ENCODE peak calls at places on chromosomes 5 and 9, in seven cellular contexts. F is hepatocyte, N is brain microvascular endothelial cell, Y is foreskin fibroblast, J is cardiac muscle cell, R is glutamatergic neuron, C is mammary epithelial cell. A is an unnamed sample.

GRCh38 chr5:54171645-54172384 is 138.6 kb downstream of the ARL15 start:
- DNase-seq in F (no peak), N (peak), Y (no peak), J (no peak), R (no peak), C (peak), A (no peak)

GRCh38 chr9:11471321-11471720 is 858.5 kb upstream of the PTPRD start:
- DNase-seq in F (no peak), N (no peak), Y (no peak), J (no peak), R (peak), C (no peak), A (no peak)

GRCh38 chr9:133460405-133461175 is 812 bp downstream of the CACFD1 start:
- DNase-seq in F (peak), N (no peak), Y (no peak), J (peak), R (no peak), C (peak), A (no peak)

GRCh38 chr5:33271606-33272005 is 169.2 kb upstream of the TARS1 start:
- DNase-seq in F (no peak), N (no peak), Y (no peak), J (no peak), R (no peak), C (no peak), A (no peak)

GRCh38 chr5:99320461-99320860 is 391.7 kb upstream of the CHD1 start:
- DNase-seq in F (peak), N (no peak), Y (no peak), J (no peak), R (no peak), C (no peak), A (no peak)

GRCh38 chr9:91342575-91342974 is 19.1 kb downstream of the AUH start:
- DNase-seq in F (no peak), N (no peak), Y (no peak), J (no peak), R (no peak), C (no peak), A (no peak)

GRCh38 chr5:80961376-80962281 is 1.5 kb downstream of the RASGRF2 start:
- DNase-seq in F (no peak), N (no peak), Y (no peak), J (peak), R (no peak), C (no peak), A (no peak)

GRCh38 chr5:16881253-16881652 is 54.8 kb downstream of the MYO10 start:
- DNase-seq in F (peak), N (no peak), Y (no peak), J (no peak), R (no peak), C (no peak), A (no peak)

GRCh38 chr9:27529316-27530278 is at the start of gene MOB3B:
- DNase-seq in F (peak), N (peak), Y (peak), J (peak), R (peak), C (peak), A (peak)

GRCh38 chr5:39167973-39168345 is 51.4 kb downstream of the FYB1 start:
- DNase-seq in F (no peak), N (no peak), Y (no peak), J (no peak), R (no peak), C (no peak), A (no peak)

GRCh38 chr5:95422842-95423241 is 31.7 kb downstream of the FAM81B start:
- DNase-seq in F (no peak), N (no peak), Y (peak), J (no peak), R (no peak), C (peak), A (no peak)

GRCh38 chr9:134538856-134539562 is 102.6 kb upstream of the COL5A1 start:
- DNase-seq in F (no peak), N (no peak), Y (no peak), J (no peak), R (no peak), C (no peak), A (no peak)

GRCh38 chr9:115254217-115254616 is 136.3 kb upstream of the TNC start:
- DNase-seq in F (no peak), N (no peak), Y (no peak), J (no peak), R (no peak), C (no peak), A (no peak)

GRCh38 chr9:75084081-75084672 is 3.8 kb downstream of the NMRK1 start:
- DNase-seq in F (no peak), N (no peak), Y (no peak), J (no peak), R (no peak), C (no peak), A (no peak)

GRCh38 chr9:76045217-76045616 is 154.7 kb downstream of the PCSK5 start:
- DNase-seq in F (no peak), N (no peak), Y (no peak), J (no peak), R (no peak), C (no peak), A (no peak)

GRCh38 chr5:173029499-173029921 is 26.6 kb upstream of the CREBRF start:
- DNase-seq in F (no peak), N (no peak), Y (no peak), J (no peak), R (no peak), C (no peak), A (no peak)

DNA sequence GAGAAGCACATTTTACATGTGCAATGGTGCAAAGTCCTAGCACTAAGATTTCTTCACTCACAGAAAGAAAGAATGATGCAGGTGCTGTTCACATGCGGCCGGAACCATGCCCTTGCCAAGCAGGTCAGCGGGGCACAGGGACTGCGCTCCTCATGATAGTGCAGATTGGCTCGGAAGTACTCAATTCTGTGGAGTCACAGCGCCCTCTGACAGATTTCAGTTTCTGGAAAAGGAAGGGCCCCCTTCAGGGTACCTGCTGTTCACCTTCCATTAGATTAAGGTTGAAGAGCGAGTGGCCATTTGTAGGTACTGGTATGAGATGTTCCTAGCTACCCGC is 75.7 kb downstream of the TMC1 start:
- DNase-seq in F (no peak), N (no peak), Y (no peak), J (no peak), R (no peak), C (no peak), A (no peak)
- TF ChIP-seq CTCF in F (no peak), N (no peak), Y (no peak), J (no peak), R (no peak), C (no peak), A (no peak)

DNA sequence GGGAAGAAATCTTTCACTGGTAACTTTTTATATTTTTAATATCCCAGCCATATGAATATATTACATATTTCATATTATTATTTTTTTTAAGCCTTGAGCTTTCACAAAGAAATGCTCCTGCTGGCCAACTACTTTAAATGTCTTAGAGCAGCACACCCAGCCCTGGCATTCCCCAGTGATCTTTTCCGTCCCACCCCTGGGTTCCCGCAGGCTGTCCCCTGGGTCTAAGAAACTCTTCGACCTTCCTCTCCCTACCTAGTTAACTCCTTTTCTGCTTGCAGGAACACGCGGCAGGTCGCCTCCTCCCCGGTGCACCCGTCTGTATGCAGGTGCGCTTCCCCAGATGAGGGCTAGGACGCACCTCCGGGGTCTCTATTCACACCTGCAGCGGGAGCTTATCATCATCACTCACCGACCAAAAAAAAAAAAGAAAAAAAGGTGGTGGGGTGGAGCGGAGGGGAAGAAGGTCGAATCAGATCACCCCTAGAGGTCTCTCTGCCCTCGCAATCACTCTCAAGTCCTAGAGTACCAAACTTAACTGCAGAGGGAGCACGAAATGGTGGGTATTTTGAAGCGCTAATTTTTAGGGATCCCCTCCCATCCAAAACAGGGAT is 696 bp downstream of the ZFP62 start:
- DNase-seq in F (peak), N (no peak), Y (peak), J (no peak), R (no peak), C (no peak), A (no peak)
- TF ChIP-seq CTCF in F (peak), N (peak), Y (peak), J (no peak), R (peak), C (peak), A (peak)

GRCh38 chr9:120889606-120890396 is 12.8 kb upstream of the PHF19 start:
- DNase-seq in F (no peak), N (no peak), Y (no peak), J (no peak), R (no peak), C (no peak), A (no peak)
- TF ChIP-seq CTCF in F (no peak), N (no peak), Y (no peak), J (no peak), R (no peak), C (no peak), A (no peak)

GRCh38 chr5:64838376-64838775 is 69.6 kb downstream of the CWC27 start:
- DNase-seq in F (no peak), N (no peak), Y (no peak), J (no peak), R (no peak), C (no peak), A (no peak)

GRCh38 chr5:64836786-64837185 is 68.1 kb downstream of the CWC27 start:
- DNase-seq in F (no peak), N (no peak), Y (no peak), J (no peak), R (no peak), C (no peak), A (no peak)

GRCh38 chr5:64840958-64841357 is 72.2 kb downstream of the CWC27 start:
- DNase-seq in F (no peak), N (no peak), Y (no peak), J (no peak), R (no peak), C (no peak), A (no peak)

GRCh38 chr5:64838803-64839202 is 70.1 kb downstream of the CWC27 start:
- DNase-seq in F (no peak), N (no peak), Y (no peak), J (no peak), R (no peak), C (peak), A (no peak)

GRCh38 chr5:64839936-64840335 is 71.2 kb downstream of the CWC27 start:
- DNase-seq in F (no peak), N (peak), Y (no peak), J (no peak), R (no peak), C (no peak), A (no peak)
- TF ChIP-seq CTCF in F (no peak), N (no peak), Y (no peak), J (no peak), R (no peak), C (no peak), A (no peak)

GRCh38 chr5:57324888-57325287 is 151.0 kb downstream of the GPBP1 start:
- DNase-seq in F (peak), N (no peak), Y (no peak), J (no peak), R (no peak), C (no peak), A (no peak)
- TF ChIP-seq CTCF in F (no peak), N (no peak), Y (no peak), J (no peak), R (no peak), C (no peak), A (no peak)

DNA sequence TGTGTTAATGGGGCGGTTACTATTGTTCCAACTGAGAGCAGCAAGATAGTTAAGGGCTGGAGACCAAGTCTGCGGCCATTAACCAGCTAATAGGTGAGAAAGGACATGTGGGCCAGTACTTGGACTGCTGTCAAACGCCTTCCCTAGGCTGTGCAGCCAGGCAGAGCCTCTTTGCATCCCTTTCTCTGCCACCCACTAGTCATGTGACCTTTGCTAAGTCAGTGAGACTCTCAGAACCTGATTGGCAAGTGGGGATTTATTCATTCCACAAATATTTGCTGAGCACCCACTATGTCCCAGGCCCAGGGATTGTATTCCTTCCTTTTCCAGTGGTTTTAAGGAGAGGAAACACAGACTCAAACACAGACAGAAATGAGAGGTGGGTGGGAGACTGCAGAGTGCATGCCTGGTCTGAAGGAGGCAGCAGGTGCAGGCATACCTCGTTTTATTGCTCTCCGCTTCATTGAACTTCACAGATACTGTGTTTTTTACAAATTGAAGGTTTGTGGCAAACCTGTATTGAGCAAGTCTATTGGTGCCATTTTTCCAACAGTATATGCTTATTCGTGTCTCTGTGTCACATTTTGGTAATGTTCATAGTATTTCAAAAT is 71.6 kb upstream of the GALNT10 start:
- DNase-seq in F (peak), N (peak), Y (no peak), J (no peak), R (no peak), C (peak), A (no peak)
- TF ChIP-seq CTCF in F (no peak), N (no peak), Y (no peak), J (no peak), R (no peak), C (no peak), A (no peak)

GRCh38 chr5:112492291-112492690 is 73.2 kb upstream of the EPB41L4A start:
- DNase-seq in F (peak), N (peak), Y (peak), J (peak), R (peak), C (peak), A (no peak)

GRCh38 chr5:112485802-112486427 is 66.8 kb upstream of the EPB41L4A start:
- DNase-seq in F (peak), N (no peak), Y (no peak), J (no peak), R (no peak), C (no peak), A (no peak)

DNA sequence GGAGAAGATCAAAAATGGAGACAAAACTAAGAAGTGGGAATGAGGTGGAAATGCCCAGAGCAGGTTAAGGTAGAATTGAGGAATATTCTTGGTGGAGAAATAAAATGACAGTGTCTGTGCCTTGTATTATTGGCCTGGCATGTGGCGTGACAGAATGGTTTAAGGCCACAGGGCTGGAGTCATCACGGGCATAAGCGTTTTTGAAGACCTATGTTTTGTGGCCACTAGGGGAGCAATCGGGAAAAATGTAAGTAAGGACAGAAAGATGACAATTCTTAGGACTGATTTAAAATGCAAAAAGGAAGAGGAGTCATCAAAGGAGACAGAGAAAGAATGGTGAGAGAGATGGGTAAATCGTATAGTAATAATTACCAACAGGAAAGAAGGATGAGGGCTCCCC is 72.2 kb upstream of the EPB41L4A start:
- DNase-seq in F (no peak), N (no peak), Y (no peak), J (no peak), R (no peak), C (no peak), A (no peak)
- TF ChIP-seq CTCF in F (peak), N (peak), Y (peak), J (peak), R (peak), C (peak), A (peak)

GRCh38 chr9:26502311-26502710 is 390.3 kb downstream of the CAAP1 start:
- DNase-seq in F (peak), N (no peak), Y (no peak), J (peak), R (no peak), C (no peak), A (no peak)
- TF ChIP-seq CTCF in F (peak), N (no peak), Y (no peak), J (no peak), R (no peak), C (no peak), A (no peak)